ENCODE peak calls at places on chromosomes 16 and 17, in six cellular contexts. U is K562, E is breast epithelium, S is WTC11, K is astrocyte of the spinal cord, D is pancreas. M is an unnamed sample.
A peak's percentile ranks its signal among the peaks of the same experiment; 100 is the strongest.

GRCh38 chr16:57623251-57624043 is 5.0 kb upstream of the ADGRG1 start:
- DNase-seq in U (peak; percentile 79), E (peak; percentile 73), S (peak; percentile 49), K (peak; percentile 52), D (peak; percentile 71), M (no peak)

GRCh38 chr17:6677158-6677831 is 25.7 kb downstream of the C17orf100 start:
- DNase-seq in U (no peak), E (no peak), S (no peak), K (peak; percentile 52), D (no peak), M (no peak)

GRCh38 chr16:21647562-21648164 is 4.7 kb downstream of the IGSF6 start:
- DNase-seq in U (no peak), E (no peak), S (no peak), K (no peak), D (no peak), M (no peak)

GRCh38 chr17:1496814-1497325 is 4.4 kb upstream of the MYO1C start:
- DNase-seq in U (no peak), E (no peak), S (no peak), K (no peak), D (no peak), M (no peak)

GRCh38 chr16:11067697-11068141 is 123.4 kb downstream of the CLEC16A start:
- DNase-seq in U (no peak), E (no peak), S (no peak), K (no peak), D (no peak), M (no peak)

GRCh38 chr16:13733561-13733960 is 186.4 kb upstream of the ERCC4 start:
- DNase-seq in U (no peak), E (no peak), S (no peak), K (no peak), D (no peak), M (no peak)

GRCh38 chr17:1179635-1180433 is at the start of gene ABR:
- DNase-seq in U (peak; percentile 78), E (no peak), S (peak; percentile 74), K (peak; percentile 26), D (no peak), M (peak; percentile 44)

GRCh38 chr16:7206469-7206868 is 126.2 kb upstream of the RBFOX1 start:
- DNase-seq in U (no peak), E (no peak), S (no peak), K (no peak), D (no peak), M (no peak)

GRCh38 chr16:88790312-88791150 is 5.5 kb upstream of the PIEZO1 start:
- DNase-seq in U (peak; percentile 67), E (no peak), S (no peak), K (no peak), D (no peak), M (no peak)

DNA sequence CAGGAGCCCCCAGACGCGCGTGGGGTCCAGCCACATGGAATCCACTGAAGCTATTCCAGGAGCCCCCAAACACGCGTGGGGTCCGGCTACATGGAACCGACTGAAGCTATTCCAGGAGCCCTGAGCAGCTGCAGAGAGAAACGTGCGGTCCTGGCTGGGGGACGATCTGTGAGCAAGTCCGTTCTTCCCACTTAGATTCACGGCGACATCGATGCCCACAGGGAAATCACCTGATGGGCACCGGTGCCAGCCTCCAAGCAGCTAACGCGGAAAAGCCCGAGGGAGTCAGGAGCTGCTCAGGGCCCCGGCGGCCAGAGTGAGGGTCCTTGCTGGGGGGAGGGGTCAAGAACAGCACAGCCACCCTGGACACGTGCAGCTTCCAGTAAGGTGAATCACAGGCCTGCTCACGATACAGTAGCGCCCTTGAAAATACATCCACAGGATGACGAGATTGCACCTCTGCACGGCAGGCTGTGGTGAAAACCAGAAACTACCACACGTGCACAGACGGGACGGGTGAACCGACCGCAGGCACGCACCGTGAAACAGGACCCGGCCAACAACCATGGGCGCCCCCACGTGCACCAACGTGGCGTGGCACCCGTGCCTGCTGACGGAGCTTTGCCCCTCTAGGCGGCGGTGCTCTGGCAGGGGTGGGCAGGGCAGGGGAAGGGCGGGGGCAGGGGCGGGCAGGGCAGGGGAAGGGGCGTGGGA is 77.7 kb upstream of the GNG13 start:
- DNase-seq in U (peak; percentile 49), E (no peak), S (peak; percentile 69), K (no peak), D (no peak), M (peak; percentile 47)
- TF ChIP-seq CTCF in U (peak; percentile 86), E (no peak), S (peak; percentile 21), K (no peak), D (no peak), M (no peak)

GRCh38 chr16:31298958-31299357 is 39.2 kb downstream of the ITGAM start:
- DNase-seq in U (no peak), E (no peak), S (no peak), K (no peak), D (no peak), M (no peak)
- TF ChIP-seq CTCF in U (peak; percentile 24), E (no peak), S (no peak), K (no peak), D (no peak), M (no peak)

DNA sequence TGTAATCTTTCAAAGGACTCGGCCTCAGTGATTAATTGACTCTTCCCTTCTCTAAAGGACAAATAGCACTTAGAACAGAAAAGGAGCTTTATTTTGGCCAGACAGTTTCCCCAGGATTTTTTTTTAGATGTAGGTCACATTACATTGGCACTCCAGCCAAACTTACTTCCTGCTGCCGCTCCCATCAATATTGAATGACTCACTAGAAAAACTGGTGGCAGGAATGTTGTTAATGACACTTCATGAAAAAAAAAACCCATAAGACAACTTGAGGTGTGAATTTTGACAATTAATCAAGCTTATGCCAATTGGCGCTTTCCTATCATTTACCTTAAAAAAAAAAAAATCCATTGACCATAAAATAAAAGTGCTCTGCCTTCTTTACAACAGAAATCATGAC is 432.5 kb downstream of the TOX3 start:
- DNase-seq in U (no peak), E (no peak), S (no peak), K (no peak), D (no peak), M (no peak)
- TF ChIP-seq CTCF in U (no peak), E (peak; percentile 30), S (no peak), K (no peak), D (no peak), M (no peak)

GRCh38 chr17:39979865-39980401 is 674 bp upstream of the PSMD3 start:
- DNase-seq in U (peak; percentile 77), E (no peak), S (peak; percentile 31), K (no peak), D (no peak), M (peak; percentile 26)

GRCh38 chr17:39979021-39979660 is 1.5 kb upstream of the PSMD3 start:
- DNase-seq in U (no peak), E (no peak), S (no peak), K (peak; percentile 87), D (no peak), M (no peak)

GRCh38 chr17:39980402-39981206 is at the start of gene PSMD3:
- DNase-seq in U (peak; percentile 92), E (peak; percentile 98), S (peak; percentile 98), K (peak; percentile 100), D (peak; percentile 97), M (peak; percentile 98)

GRCh38 chr17:39982069-39982371 is 1.4 kb downstream of the PSMD3 start:
- DNase-seq in U (no peak), E (no peak), S (no peak), K (no peak), D (no peak), M (no peak)

GRCh38 chr17:39981207-39982068 is 831 bp downstream of the PSMD3 start:
- DNase-seq in U (no peak), E (no peak), S (no peak), K (peak; percentile 2), D (no peak), M (peak; percentile 29)
- TF ChIP-seq CTCF in U (no peak), E (no peak), S (no peak), K (no peak), D (no peak), M (no peak)

DNA sequence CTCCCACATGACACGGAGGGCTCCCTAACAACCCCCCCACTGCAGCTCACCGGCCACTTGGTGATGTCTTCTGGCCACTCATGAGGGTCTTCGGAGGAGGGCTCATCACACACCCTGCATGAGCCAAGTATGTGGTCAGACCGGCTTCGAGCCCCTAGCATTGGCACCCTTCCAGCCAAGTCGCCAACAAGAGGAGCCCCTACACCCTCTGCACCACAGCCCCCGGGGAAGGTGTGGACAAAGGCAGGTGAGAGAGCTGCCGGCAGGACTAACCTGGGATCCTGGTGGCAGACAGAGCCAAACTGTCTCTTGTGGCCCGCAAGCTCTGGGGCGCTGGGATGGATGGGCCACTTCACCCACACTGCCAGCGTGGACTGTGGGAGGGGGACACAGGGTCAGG is 6.5 kb downstream of the SNRNP25 start:
- DNase-seq in U (no peak), E (no peak), S (no peak), K (no peak), D (peak; percentile 15), M (no peak)
- TF ChIP-seq CTCF in U (no peak), E (no peak), S (no peak), K (no peak), D (no peak), M (no peak)

DNA sequence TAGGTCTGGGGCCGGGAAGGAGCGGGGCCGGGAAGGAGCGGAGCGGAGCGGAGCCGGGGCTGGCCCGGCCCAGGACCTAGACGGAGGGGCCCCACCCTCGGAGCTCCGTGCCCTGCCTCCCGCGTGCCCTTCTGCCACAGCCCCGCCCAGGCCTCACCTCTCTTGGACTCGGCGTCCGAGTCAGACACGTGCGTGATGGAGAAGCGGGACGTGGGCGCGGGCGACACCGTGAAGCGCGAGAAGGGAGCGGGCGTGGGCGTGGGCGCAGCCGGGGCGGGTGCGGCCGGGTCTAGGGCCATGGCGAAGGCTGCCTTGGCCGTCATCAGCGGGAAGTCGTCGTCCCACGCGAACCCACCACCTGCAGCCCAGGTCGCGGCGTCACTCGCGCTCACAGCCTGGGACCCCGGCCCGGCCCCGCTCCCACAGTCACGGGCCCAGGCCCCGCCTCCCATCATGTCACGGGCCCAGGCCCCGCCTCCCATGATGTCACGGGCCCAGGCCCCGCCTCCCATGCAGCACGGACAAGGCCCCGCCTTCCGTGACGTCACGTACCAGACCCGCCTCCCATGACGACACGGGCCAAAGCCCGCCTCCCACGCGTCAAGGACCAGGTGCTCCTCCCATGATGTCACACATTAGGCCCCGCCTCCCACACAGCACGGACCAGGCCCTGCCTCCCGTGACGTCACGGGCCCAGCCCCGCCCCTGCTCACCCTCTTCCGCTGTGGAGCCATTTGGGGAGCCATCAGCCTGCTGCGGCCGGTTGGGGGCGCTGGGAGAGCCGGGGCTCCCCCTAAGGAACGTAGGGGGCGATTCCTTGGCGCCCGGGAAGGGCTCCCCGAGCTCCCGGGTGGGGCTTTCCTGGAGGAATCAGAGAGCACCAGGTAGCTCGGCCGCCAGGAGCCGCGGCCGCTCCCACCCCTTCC is 45.8 kb upstream of the PVALEF start:
- DNase-seq in U (peak; percentile 99), E (peak; percentile 89), S (peak; percentile 99), K (peak; percentile 91), D (peak; percentile 37), M (peak; percentile 96)
- TF ChIP-seq CTCF in U (peak; percentile 93), E (peak; percentile 52), S (no peak), K (peak; percentile 20), D (no peak), M (no peak)

GRCh38 chr17:29241015-29241963 is 5.4 kb upstream of the CRYBA1 start:
- DNase-seq in U (no peak), E (no peak), S (peak; percentile 24), K (peak; percentile 97), D (no peak), M (no peak)
- TF ChIP-seq CTCF in U (no peak), E (no peak), S (no peak), K (peak; percentile 2), D (no peak), M (no peak)

M was measured in endothelial cell.